ENCODE peak calls at places on chromosomes 16 and 17, in ten cellular contexts. Q is GM13976, R is pancreas, Y is fibroblast of the aortic adventitia, K is glutamatergic neuron, F is GM23338, A is mammary epithelial cell, S is endothelial cell, J is HL-60, X is NB4. N is an unnamed sample.

GRCh38 chr17:44348234-44348987 is 3.3 kb downstream of the GRN start:
- DNase-seq in Q (peak), R (no peak), Y (peak), K (no peak), F (no peak), A (peak), S (no peak), J (peak), X (peak), N (peak)

GRCh38 chr17:82636626-82637598 is 11.3 kb downstream of the WDR45B start:
- DNase-seq in Q (no peak), R (peak), Y (no peak), K (no peak), F (no peak), A (peak), S (no peak), J (no peak), X (no peak), N (no peak)

GRCh38 chr17:58513391-58513912 is 986 bp downstream of the MTMR4 start:
- DNase-seq in Q (peak), R (no peak), Y (no peak), K (peak), F (no peak), A (no peak), S (no peak), J (no peak), X (no peak), N (no peak)

GRCh38 chr17:40515491-40516041 is 14.1 kb upstream of the TNS4 start:
- DNase-seq in Q (peak), R (no peak), Y (no peak), K (no peak), F (no peak), A (no peak), S (no peak), J (no peak), X (peak), N (no peak)

GRCh38 chr16:6008656-6009055 is 911.1 kb upstream of the EEF2KMT start:
- DNase-seq in Q (no peak), R (no peak), Y (no peak), K (no peak), F (no peak), A (no peak), S (no peak), J (no peak), X (peak), N (no peak)

GRCh38 chr17:17701658-17702057 is 20.4 kb downstream of the RAI1 start:
- DNase-seq in Q (no peak), R (no peak), Y (no peak), K (no peak), F (no peak), A (no peak), S (no peak), J (no peak), X (no peak), N (no peak)

GRCh38 chr17:3845361-3845753 is 689 bp downstream of the NCBP3 start:
- DNase-seq in Q (peak), R (no peak), Y (peak), K (no peak), F (no peak), A (peak), S (no peak), J (no peak), X (peak), N (no peak)

GRCh38 chr16:66510711-66511614 is 39.0 kb downstream of the TK2 start:
- DNase-seq in Q (no peak), R (peak), Y (peak), K (no peak), F (no peak), A (no peak), S (no peak), J (no peak), X (no peak), N (no peak)

GRCh38 chr17:15409721-15410247 is 57.6 kb downstream of the CDRT4 start:
- DNase-seq in Q (no peak), R (no peak), Y (peak), K (no peak), F (no peak), A (peak), S (no peak), J (no peak), X (no peak), N (no peak)

GRCh38 chr17:16473286-16474011 is 18.5 kb downstream of the LRRC75A start:
- DNase-seq in Q (no peak), R (no peak), Y (no peak), K (no peak), F (no peak), A (no peak), S (no peak), J (no peak), X (no peak), N (no peak)

GRCh38 chr17:39118674-39119419 is 32.6 kb downstream of the PLXDC1 start:
- DNase-seq in Q (peak), R (no peak), Y (no peak), K (no peak), F (no peak), A (no peak), S (no peak), J (no peak), X (peak), N (peak)
- TF ChIP-seq CTCF in Q (no peak), R (no peak), Y (no peak), K (no peak), F (no peak), A (no peak), S (no peak), J (no peak), X (no peak), N (no peak)

DNA sequence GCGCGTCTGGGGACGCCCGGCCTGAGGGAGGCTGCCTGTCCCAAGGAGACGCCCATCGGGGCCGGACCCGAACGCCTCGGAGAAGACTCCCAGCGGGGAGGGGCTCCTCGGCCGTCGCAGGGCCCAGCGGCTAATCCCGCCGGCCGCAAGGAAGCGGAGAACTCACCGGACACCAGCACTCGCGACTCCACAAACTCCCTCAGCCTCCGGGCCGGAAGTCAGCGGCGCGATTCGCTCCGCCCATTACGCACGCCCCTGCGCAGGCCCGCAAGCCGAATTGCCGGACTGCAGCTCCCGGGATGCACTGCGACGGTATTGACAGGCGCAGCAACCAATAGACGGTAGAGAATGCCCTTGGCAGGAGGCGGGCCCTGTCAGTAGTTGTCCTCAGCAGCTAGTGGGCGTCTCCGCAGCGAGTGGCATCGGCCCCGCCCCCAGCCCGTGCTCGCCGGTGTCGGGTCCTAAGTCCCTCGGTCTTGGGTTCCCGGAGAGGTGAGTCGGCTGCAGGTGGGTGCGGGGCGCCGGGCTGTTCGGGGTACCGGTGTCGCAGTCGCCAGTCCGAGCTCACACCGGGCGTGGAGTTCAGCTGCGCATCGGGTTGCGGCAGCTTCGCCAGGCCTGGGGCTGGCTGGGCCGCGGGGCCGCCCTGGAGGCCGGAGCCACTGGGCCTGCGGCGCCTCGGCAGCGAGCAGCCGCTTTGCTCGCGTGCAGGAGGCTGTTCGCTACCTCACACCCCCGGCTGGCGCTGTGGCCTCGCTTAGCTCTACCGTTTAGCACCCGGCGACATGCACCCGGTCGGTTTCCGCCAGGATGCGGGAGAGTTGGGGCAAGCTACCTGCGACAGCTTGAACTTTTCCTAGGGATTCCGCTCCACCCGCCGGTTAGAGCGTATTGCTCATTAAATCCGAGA is at the start of the genes ZNF174 and ZSCAN32:
- DNase-seq in Q (peak), R (peak), Y (peak), K (peak), F (peak), A (peak), S (peak), J (peak), X (peak), N (peak)
- TF ChIP-seq CTCF in Q (no peak), R (no peak), Y (no peak), K (no peak), F (no peak), A (peak), S (no peak), J (no peak), X (no peak), N (no peak)

DNA sequence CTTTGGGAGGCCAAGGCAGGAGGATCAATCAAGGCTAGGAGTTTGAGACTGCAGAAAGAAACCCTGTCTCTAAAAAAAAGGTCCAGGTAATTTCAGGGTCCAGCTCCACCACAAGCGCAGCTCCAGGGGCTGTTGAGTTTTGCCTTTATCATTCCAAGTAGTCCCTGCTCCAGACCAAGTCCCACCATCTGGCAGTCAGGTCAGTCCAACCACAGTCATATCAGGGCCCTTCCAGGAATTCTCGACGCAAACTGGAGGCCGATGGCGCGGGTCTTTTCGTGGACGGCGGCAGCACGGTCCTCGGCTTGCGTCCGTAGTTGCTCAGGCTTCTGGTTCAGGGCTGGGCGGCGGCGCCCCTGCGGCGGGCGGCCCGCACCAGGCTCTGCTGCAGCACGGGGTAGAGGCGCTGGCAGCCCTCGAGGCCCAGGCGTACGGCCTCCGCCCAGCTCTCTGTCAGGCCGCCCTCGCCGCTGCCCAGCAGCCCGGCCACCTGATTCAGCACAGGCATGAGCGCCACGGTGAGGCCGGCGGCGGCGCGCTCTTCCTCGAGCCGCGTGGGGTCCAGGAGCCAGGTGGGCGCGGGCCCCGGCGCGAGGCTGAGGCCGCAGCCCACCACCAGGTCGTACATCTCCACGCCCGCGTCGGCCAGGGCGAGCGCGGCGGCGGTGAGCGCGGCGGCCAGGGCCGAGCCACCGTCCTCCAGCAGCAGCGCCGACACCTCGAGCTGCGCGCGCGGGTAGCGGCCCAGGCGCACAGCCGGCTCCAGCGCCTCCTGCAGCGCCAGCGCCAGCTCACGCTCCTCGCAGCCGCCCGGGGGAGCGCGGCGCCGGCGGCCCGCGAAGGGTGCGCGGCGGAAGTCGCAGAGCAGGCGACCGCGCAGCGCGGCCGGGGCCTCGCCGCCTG is 741 bp downstream of the EXOSC6 start:
- DNase-seq in Q (peak), R (peak), Y (peak), K (peak), F (peak), A (peak), S (peak), J (peak), X (peak), N (no peak)
- TF ChIP-seq CTCF in Q (peak), R (no peak), Y (no peak), K (no peak), F (no peak), A (no peak), S (no peak), J (no peak), X (no peak), N (no peak)

DNA sequence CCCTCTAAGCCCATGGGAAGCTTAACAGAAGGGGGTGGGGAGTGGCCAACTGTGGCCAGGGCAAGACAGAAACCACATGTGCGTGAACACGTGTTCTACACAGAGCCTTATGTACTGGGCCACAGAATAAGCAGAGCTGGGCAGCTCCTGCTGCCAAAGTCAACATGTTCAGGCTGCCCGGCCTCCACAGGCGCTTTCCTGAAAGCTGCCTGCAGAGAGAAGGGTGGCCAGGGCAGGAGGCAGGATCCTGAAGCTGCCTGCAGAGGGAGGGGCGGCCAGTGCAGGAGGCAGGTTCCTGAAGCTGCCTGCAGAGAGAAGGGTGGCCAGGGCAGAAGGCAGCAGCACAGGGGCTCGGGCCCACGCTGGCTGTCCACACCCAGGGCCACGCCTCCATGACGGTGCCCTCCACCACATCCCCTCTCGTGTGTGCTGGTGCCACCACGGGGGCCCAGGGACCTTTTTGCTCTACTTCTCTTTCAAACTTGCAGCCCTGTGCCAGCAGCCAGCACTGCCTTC is 79.5 kb downstream of the ANKRD11 start:
- DNase-seq in Q (no peak), R (peak), Y (peak), K (peak), F (no peak), A (peak), S (no peak), J (no peak), X (no peak), N (no peak)
- TF ChIP-seq CTCF in Q (no peak), R (peak), Y (peak), K (no peak), F (no peak), A (peak), S (no peak), J (no peak), X (no peak), N (no peak)

GRCh38 chr17:19705201-19705600 is 11.2 kb downstream of the SLC47A2 start:
- DNase-seq in Q (no peak), R (no peak), Y (no peak), K (no peak), F (no peak), A (no peak), S (no peak), J (no peak), X (no peak), N (no peak)

GRCh38 chr17:19705771-19706770 is 10.3 kb downstream of the SLC47A2 start:
- DNase-seq in Q (peak), R (no peak), Y (no peak), K (no peak), F (no peak), A (no peak), S (no peak), J (no peak), X (no peak), N (no peak)

GRCh38 chr17:19702231-19702641 is 14.1 kb downstream of the SLC47A2 start:
- DNase-seq in Q (no peak), R (no peak), Y (no peak), K (no peak), F (no peak), A (no peak), S (no peak), J (no peak), X (no peak), N (no peak)

GRCh38 chr17:19703776-19704371 is 12.5 kb downstream of the SLC47A2 start:
- DNase-seq in Q (no peak), R (no peak), Y (no peak), K (peak), F (peak), A (no peak), S (no peak), J (no peak), X (no peak), N (no peak)

GRCh38 chr17:19703106-19703775 is 13.1 kb downstream of the SLC47A2 start:
- DNase-seq in Q (no peak), R (no peak), Y (no peak), K (no peak), F (no peak), A (no peak), S (no peak), J (no peak), X (no peak), N (no peak)
- TF ChIP-seq CTCF in Q (no peak), R (no peak), Y (no peak), K (no peak), F (no peak), A (no peak), S (no peak), J (no peak), X (no peak), N (no peak)

GRCh38 chr16:9258423-9259051 is 167.1 kb downstream of the HAPSTR1 start:
- DNase-seq in Q (peak), R (peak), Y (peak), K (peak), F (peak), A (peak), S (peak), J (peak), X (peak), N (no peak)
- TF ChIP-seq CTCF in Q (peak), R (peak), Y (peak), K (peak), F (peak), A (peak), S (peak), J (peak), X (peak), N (peak)

DNA sequence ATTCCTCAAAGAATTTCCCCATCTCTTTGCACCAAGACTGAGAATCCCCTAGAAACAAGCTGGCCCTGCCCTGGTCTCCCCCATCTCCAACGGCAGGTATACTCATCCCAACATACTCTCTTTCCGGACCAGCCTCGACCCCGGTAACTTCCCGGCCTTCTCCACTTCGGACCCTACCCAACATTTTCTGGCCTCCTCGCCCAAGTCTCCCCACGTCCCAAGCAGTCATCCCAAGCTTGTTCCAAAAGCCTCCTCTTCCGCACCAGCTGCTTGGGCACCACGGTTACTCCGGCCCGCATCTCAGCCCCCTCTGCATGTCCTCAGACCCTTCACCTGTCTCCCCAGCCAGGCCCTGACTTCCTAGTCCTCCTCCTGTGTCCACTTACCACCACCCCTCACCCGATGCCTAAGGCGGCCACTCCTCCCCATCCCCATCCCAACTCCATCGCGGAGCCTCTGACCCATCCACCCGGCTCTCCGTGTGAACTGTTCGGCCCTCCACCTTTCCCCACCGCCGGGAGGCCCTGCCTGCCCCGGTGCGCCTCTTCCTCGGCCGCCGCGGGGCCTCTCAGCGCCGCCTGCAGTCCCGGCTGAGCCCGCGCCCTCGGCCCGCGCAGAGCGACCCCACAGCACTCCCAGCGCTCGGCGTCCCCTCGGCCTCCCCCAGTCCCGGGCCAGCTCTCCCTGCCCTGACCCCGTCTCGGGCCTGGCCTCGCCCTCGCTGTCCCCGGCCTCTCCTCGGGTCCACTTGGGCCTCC is 993 bp downstream of the PITPNA start:
- DNase-seq in Q (peak), R (peak), Y (no peak), K (peak), F (peak), A (peak), S (peak), J (no peak), X (peak), N (no peak)
- TF ChIP-seq CTCF in Q (peak), R (no peak), Y (peak), K (no peak), F (peak), A (peak), S (no peak), J (no peak), X (no peak), N (no peak)